ENCODE peak calls at places on chromosome 22, in four cellular contexts. I is Caco-2, D is HepG2, F is hepatocyte. P is an unnamed sample. For H3K4me1, the result is how much of the 10 kb centered on the place peaks cover.

GRCh38 chr22:47002692-47003091 is 240.2 kb downstream of the TBC1D22A start:
- DNase-seq in I (no peak), F (no peak), D (no peak), P (no peak)

GRCh38 chr22:29309332-29310064 is 3.0 kb downstream of the GAS2L1 start:
- DNase-seq in D (no peak), F (no peak), I (no peak), P (peak)

GRCh38 chr22:40534379-40535188 is 101.9 kb downstream of the MRTFA start:
- DNase-seq in D (no peak), F (peak), I (no peak), P (no peak)

GRCh38 chr22:27460596-27461347 is 340.8 kb downstream of the MN1 start:
- DNase-seq in F (no peak), D (no peak), I (no peak), P (no peak)

GRCh38 chr22:30178180-30179126 is 68.1 kb downstream of the LIF start:
- DNase-seq in F (no peak), I (no peak), D (no peak), P (no peak)

GRCh38 chr22:34490911-34491310 is 570.6 kb upstream of the LARGE1 start:
- DNase-seq in F (no peak), I (no peak), D (no peak), P (no peak)

GRCh38 chr22:41341990-41342389 is 39.8 kb upstream of the TEF start:
- DNase-seq in I (no peak), F (no peak), D (no peak), P (no peak)

GRCh38 chr22:18035740-18036139 is 11.4 kb upstream of the MICAL3 start:
- DNase-seq in F (peak), I (no peak), D (peak), P (peak)

GRCh38 chr22:26139320-26139719 is 29.9 kb upstream of the SEZ6L start:
- DNase-seq in I (no peak), F (no peak), D (no peak), P (no peak)

GRCh38 chr22:32018056-32018455 is 25.0 kb upstream of the SLC5A1 start:
- DNase-seq in I (no peak), D (no peak), F (no peak), P (no peak)

GRCh38 chr22:46750861-46751260 is 11.6 kb upstream of the TBC1D22A start:
- DNase-seq in I (no peak), D (no peak), F (no peak), P (peak)

GRCh38 chr22:35459423-35459894 is 59.5 kb downstream of the MCM5 start:
- DNase-seq in I (no peak), D (no peak), F (no peak), P (peak)

GRCh38 chr22:38205261-38206128 is 3.7 kb downstream of the MAFF start:
- DNase-seq in I (no peak), F (peak), D (no peak), P (no peak)
- H3K4me1 ChIP-seq in I (under half), F (under half), D (under half), P (under half)

GRCh38 chr22:49983148-49984042 is 22.8 kb downstream of the PIM3 start:
- DNase-seq in D (no peak), F (peak), I (peak), P (peak)
- TF ChIP-seq CTCF in D (peak), F (peak), I (peak), P (no peak)

DNA sequence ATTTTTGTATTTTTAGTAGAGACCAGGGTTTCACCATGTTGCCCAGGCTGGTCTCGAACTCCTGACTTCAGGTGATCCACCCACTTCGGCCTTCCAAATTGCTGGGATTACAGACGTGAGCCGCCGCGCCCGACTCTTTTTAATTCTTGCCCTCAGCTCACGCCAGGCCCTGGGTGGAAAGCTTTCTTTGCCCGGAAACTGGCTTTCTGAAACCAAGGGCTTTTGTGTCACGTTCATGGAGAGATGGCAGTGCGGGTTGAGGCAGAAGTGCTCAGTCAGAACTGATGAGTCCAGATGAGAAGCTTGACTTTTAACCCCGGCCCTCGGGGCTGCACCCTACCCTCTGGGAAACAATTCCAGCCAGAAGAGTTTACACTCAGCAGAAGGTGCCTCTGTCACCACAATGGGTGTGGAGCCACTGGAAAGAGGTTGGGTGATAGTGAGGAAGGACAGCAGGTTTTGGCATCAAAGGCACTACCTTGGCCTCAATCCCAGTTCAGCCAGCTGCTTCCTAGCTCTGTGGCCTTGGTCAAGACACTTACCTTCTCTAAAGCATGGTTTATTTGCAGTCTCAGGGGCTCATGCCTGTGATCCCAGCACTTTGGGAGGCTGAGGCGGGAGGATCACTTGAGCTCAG is 890 bp upstream of the ARFGAP3 start:
- DNase-seq in F (no peak), D (peak), I (no peak), P (peak)
- H3K4me1 ChIP-seq in F (under half), D (under half), I (under half), P (under half)

GRCh38 chr22:37160037-37160436 is 10.3 kb upstream of the IL2RB start:
- DNase-seq in F (no peak), I (no peak), D (no peak), P (no peak)
- TF ChIP-seq CTCF in F (no peak), I (peak), D (no peak), P (no peak)

GRCh38 chr22:38312261-38312800 is 4.9 kb downstream of the CSNK1E start:
- DNase-seq in I (no peak), F (peak), D (no peak), P (no peak)
- H3K4me1 ChIP-seq in I (under half), F (under half), D (half or more), P (under half)

GRCh38 chr22:19121631-19122142 is 525 bp downstream of the DGCR2 start:
- DNase-seq in I (peak), D (no peak), F (peak), P (peak)
- TF ChIP-seq CTCF in I (no peak), D (peak), F (no peak), P (no peak)

DNA sequence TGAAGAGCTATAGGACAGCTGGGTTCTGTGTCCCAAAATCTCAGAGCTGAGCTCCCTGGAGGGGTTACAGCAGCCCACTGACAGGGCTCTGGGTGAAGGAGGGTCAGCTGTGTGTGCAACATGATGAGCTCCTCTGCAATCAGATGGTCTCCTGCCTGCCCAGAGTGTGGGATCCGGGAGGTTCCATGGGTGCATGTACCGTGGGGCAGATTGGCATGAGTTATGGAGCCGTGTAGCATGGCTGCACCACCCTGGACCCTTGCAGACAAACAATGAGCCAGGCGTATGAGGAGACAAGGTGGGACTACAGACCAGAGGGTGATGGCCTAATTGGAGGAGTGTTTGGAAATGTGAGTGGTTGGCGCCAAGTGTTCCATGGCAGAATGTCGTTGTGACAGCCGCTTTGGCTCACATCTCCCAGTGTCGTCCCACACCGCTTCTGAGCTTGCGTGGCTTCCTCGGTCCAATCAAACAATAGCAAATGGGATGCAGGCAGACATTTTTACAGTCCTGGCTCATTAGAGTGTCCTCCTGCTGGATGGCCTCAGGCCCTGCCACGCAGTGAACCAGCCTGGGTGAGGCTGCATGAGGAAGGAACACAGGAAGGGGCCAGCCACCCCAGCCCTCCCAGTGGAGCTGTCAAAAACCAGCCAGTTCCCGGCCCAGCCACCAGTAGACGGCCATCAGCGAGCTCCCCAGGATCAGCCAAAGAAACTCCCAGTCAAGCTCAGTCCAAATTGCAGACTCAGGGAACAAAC is 1067.0 kb downstream of the BRD1 start:
- DNase-seq in D (no peak), I (no peak), F (peak), P (peak)
- H3K4me1 ChIP-seq in D (under half), I (under half), F (under half), P (under half)

GRCh38 chr22:37932821-37933578 is 20.4 kb downstream of the C22orf23 start:
- DNase-seq in D (no peak), F (no peak), I (no peak), P (no peak)

GRCh38 chr22:37932401-37932800 is 21.0 kb downstream of the C22orf23 start:
- DNase-seq in D (no peak), I (no peak), F (no peak), P (no peak)

GRCh38 chr22:37930270-37930951 is 23.0 kb downstream of the C22orf23 start:
- DNase-seq in F (no peak), I (peak), D (no peak), P (peak)

GRCh38 chr22:37930952-37931440 is 22.4 kb downstream of the C22orf23 start:
- DNase-seq in F (no peak), D (no peak), I (no peak), P (no peak)

DNA sequence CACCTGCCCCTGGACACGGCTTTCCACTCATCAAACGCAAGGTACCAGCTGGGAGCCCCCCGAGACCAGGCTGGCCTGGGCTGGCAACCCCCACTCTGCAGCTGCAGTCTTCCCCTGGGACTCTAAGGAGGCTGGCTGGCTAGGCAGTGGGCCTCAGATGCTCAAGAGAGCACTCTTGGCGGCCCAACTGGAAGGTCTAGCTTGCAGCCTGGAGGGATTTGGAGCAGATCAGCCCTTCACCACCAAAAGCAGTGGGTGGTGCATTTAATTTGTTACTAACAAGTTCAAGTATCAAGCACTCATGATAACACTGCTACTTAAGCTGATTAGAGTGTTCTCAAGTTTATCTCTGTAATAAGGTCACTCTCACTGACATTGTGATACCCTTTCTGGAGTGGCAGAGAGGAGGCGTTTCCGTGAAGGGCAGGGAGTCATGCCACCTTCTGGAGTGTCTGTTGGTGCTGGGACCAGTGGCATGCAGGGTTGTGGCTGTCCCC is 21.5 kb downstream of the C22orf23 start:
- DNase-seq in F (no peak), I (no peak), D (no peak), P (no peak)
- TF ChIP-seq CTCF in F (no peak), I (no peak), D (no peak), P (no peak)

P was measured in pancreas.